ENCODE peak calls at places on chromosomes 5 and 9, in five cellular contexts. One of them, this sample, is unnamed.

GRCh38 chr9:134099123-134099761 is 31.4 kb upstream of the BRD3 start:
- DNase-seq in AG09309: no peak
- DNase-seq in tibial nerve: no peak
- DNase-seq in PC-9: peak
- DNase-seq in mammary epithelial cell: peak
- DNase-seq in this sample: no peak

GRCh38 chr9:125995706-125996105 is 248.5 kb downstream of the PBX3 start:
- DNase-seq in AG09309: no peak
- DNase-seq in tibial nerve: no peak
- DNase-seq in PC-9: no peak
- DNase-seq in mammary epithelial cell: no peak
- DNase-seq in this sample: no peak

GRCh38 chr5:175707751-175708375 is 50.0 kb downstream of the HRH2 start:
- DNase-seq in AG09309: no peak
- DNase-seq in tibial nerve: no peak
- DNase-seq in PC-9: no peak
- DNase-seq in mammary epithelial cell: no peak
- DNase-seq in this sample: no peak

GRCh38 chr9:93652604-93653592 is 76.5 kb downstream of the PHF2 start:
- DNase-seq in AG09309: no peak
- DNase-seq in tibial nerve: no peak
- DNase-seq in PC-9: no peak
- DNase-seq in mammary epithelial cell: no peak
- DNase-seq in this sample: no peak

GRCh38 chr5:119323630-119324000 is 32.2 kb upstream of the TNFAIP8 start:
- DNase-seq in AG09309: no peak
- DNase-seq in tibial nerve: no peak
- DNase-seq in PC-9: peak
- DNase-seq in mammary epithelial cell: peak
- DNase-seq in this sample: no peak

GRCh38 chr5:142871056-142871879 is 101.1 kb downstream of the ARHGAP26 start:
- DNase-seq in AG09309: no peak
- DNase-seq in tibial nerve: no peak
- DNase-seq in PC-9: no peak
- DNase-seq in mammary epithelial cell: peak
- DNase-seq in this sample: no peak

GRCh38 chr5:90802695-90803317 is 244.2 kb downstream of the ADGRV1 start:
- DNase-seq in AG09309: no peak
- DNase-seq in tibial nerve: no peak
- DNase-seq in PC-9: peak
- DNase-seq in mammary epithelial cell: peak
- DNase-seq in this sample: no peak

GRCh38 chr5:176863041-176863764 is 35.9 kb downstream of the HK3 start:
- DNase-seq in AG09309: no peak
- DNase-seq in tibial nerve: no peak
- DNase-seq in PC-9: no peak
- DNase-seq in mammary epithelial cell: no peak
- DNase-seq in this sample: no peak

GRCh38 chr9:124281934-124282351 is 24.2 kb downstream of the NEK6 start:
- DNase-seq in AG09309: no peak
- DNase-seq in tibial nerve: no peak
- DNase-seq in PC-9: no peak
- DNase-seq in mammary epithelial cell: no peak
- DNase-seq in this sample: no peak

GRCh38 chr5:118468085-118468484 is 520.3 kb downstream of the DTWD2 start:
- DNase-seq in AG09309: no peak
- DNase-seq in tibial nerve: no peak
- DNase-seq in PC-9: no peak
- DNase-seq in mammary epithelial cell: no peak
- DNase-seq in this sample: no peak

GRCh38 chr9:136996361-136997281 is at the start of gene CLIC3:
- DNase-seq in AG09309: no peak
- DNase-seq in tibial nerve: no peak
- DNase-seq in PC-9: peak
- DNase-seq in mammary epithelial cell: peak
- DNase-seq in this sample: no peak

GRCh38 chr9:123423036-123423640 is 67.1 kb downstream of the CRB2 start:
- DNase-seq in AG09309: no peak
- DNase-seq in tibial nerve: no peak
- DNase-seq in PC-9: no peak
- DNase-seq in mammary epithelial cell: no peak
- DNase-seq in this sample: no peak

GRCh38 chr5:95697781-95698681 is 15.2 kb upstream of the SPATA9 start:
- DNase-seq in AG09309: no peak
- DNase-seq in tibial nerve: no peak
- DNase-seq in PC-9: peak
- DNase-seq in mammary epithelial cell: no peak
- DNase-seq in this sample: no peak

GRCh38 chr9:131837316-131837715 is 97.4 kb upstream of the RAPGEF1 start:
- DNase-seq in AG09309: no peak
- DNase-seq in tibial nerve: no peak
- DNase-seq in PC-9: no peak
- DNase-seq in mammary epithelial cell: no peak
- DNase-seq in this sample: no peak

GRCh38 chr5:87229780-87230179 is 37.9 kb upstream of the RASA1 start:
- DNase-seq in AG09309: no peak
- DNase-seq in tibial nerve: no peak
- DNase-seq in PC-9: peak
- DNase-seq in mammary epithelial cell: peak
- DNase-seq in this sample: no peak

GRCh38 chr5:140631831-140632365 is 1.1 kb downstream of the CD14 start:
- DNase-seq in AG09309: no peak
- DNase-seq in tibial nerve: no peak
- DNase-seq in PC-9: no peak
- DNase-seq in mammary epithelial cell: no peak
- DNase-seq in this sample: no peak

GRCh38 chr5:79743846-79744605 is 54.4 kb downstream of the CMYA5 start:
- DNase-seq in AG09309: no peak
- DNase-seq in tibial nerve: no peak
- DNase-seq in PC-9: no peak
- DNase-seq in mammary epithelial cell: no peak
- DNase-seq in this sample: no peak

GRCh38 chr9:91240596-91240995 is 121.1 kb downstream of the AUH start:
- DNase-seq in AG09309: no peak
- DNase-seq in tibial nerve: no peak
- DNase-seq in PC-9: no peak
- DNase-seq in mammary epithelial cell: no peak
- DNase-seq in this sample: no peak

GRCh38 chr9:133242241-133242640 is 32.8 kb downstream of the ABO start:
- DNase-seq in AG09309: no peak
- DNase-seq in tibial nerve: no peak
- DNase-seq in PC-9: no peak
- DNase-seq in mammary epithelial cell: no peak
- DNase-seq in this sample: no peak

GRCh38 chr5:176458904-176459561 is 10.8 kb downstream of the FAF2 start:
- DNase-seq in AG09309: no peak
- DNase-seq in tibial nerve: no peak
- DNase-seq in PC-9: no peak
- DNase-seq in mammary epithelial cell: no peak
- DNase-seq in this sample: no peak

GRCh38 chr9:135614821-135615665 is 24.3 kb downstream of the GLT6D1 start:
- DNase-seq in AG09309: no peak
- DNase-seq in tibial nerve: no peak
- DNase-seq in PC-9: no peak
- DNase-seq in mammary epithelial cell: no peak
- DNase-seq in this sample: no peak

GRCh38 chr5:364497-364896 is 43.0 kb downstream of the AHRR start:
- DNase-seq in AG09309: no peak
- DNase-seq in tibial nerve: no peak
- DNase-seq in PC-9: no peak
- DNase-seq in mammary epithelial cell: no peak
- DNase-seq in this sample: no peak

GRCh38 chr9:111957856-111958631 is 61.4 kb downstream of the UGCG start:
- DNase-seq in AG09309: peak
- DNase-seq in tibial nerve: no peak
- DNase-seq in PC-9: peak
- DNase-seq in mammary epithelial cell: peak
- DNase-seq in this sample: no peak

GRCh38 chr5:133227082-133227481 is 175.3 kb downstream of the HSPA4 start:
- DNase-seq in AG09309: no peak
- DNase-seq in tibial nerve: no peak
- DNase-seq in PC-9: no peak
- DNase-seq in mammary epithelial cell: no peak
- DNase-seq in this sample: no peak

GRCh38 chr5:59591162-59591561 is 302.4 kb downstream of the PDE4D start:
- DNase-seq in AG09309: no peak
- DNase-seq in tibial nerve: no peak
- DNase-seq in PC-9: peak
- DNase-seq in mammary epithelial cell: peak
- DNase-seq in this sample: no peak

GRCh38 chr5:178419196-178419595 is 171.0 kb downstream of the COL23A1 start:
- DNase-seq in AG09309: no peak
- DNase-seq in tibial nerve: no peak
- DNase-seq in PC-9: no peak
- DNase-seq in mammary epithelial cell: no peak
- DNase-seq in this sample: no peak

DNA sequence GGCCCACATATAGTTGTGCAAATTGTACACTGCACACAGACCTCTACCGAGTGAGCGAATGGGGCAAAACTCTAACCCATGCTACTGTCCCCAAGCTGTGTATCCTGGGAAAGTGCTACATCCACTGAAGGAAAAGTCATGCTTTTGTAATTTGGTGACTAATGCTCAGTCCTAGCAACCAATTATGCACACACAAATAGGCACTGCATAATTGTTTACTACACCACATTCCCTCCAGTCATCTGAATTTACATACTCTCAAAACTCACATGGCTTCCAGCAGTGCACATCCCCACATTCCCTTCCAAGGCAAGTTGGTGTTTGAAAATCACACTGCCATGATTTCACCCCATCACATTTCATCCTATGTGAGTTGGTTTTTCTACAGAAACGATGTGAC is 125.9 kb upstream of the OSMR start:
- DNase-seq in AG09309: peak
- DNase-seq in tibial nerve: no peak
- DNase-seq in PC-9: peak
- DNase-seq in mammary epithelial cell: peak
- DNase-seq in this sample: no peak
- TF ChIP-seq CTCF in AG09309: no peak
- TF ChIP-seq CTCF in tibial nerve: no peak
- TF ChIP-seq CTCF in PC-9: no peak
- TF ChIP-seq CTCF in mammary epithelial cell: no peak
- TF ChIP-seq CTCF in this sample: no peak

DNA sequence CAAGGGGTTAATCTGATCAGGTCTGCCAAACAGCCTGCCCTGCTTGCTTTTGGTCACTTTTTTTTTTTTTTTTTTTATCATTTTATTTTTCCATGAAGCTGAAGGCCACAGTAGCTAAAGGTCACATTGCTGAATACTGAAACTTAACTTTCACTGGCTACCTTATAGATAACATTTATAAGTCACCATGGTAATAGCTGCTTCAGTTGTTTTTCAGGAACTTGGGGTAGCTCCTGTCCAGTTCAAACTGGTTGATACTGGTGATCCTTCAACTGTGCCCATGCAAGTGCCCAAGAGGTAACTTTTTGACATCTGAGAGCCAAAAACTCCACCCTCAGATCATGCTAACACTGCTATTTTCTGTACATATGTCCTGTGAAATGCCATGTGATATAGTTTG is 68.3 kb upstream of the RGS7BP start:
- DNase-seq in AG09309: no peak
- DNase-seq in tibial nerve: no peak
- DNase-seq in PC-9: no peak
- DNase-seq in mammary epithelial cell: no peak
- DNase-seq in this sample: no peak
- TF ChIP-seq CTCF in AG09309: no peak
- TF ChIP-seq CTCF in tibial nerve: no peak
- TF ChIP-seq CTCF in PC-9: no peak
- TF ChIP-seq CTCF in mammary epithelial cell: no peak
- TF ChIP-seq CTCF in this sample: no peak

GRCh38 chr9:34252016-34252415 is 73.2 kb downstream of the UBAP1 start:
- DNase-seq in AG09309: no peak
- DNase-seq in tibial nerve: no peak
- DNase-seq in PC-9: no peak
- DNase-seq in mammary epithelial cell: no peak
- DNase-seq in this sample: no peak

GRCh38 chr9:34254141-34254913 is 74.7 kb downstream of the KIF24 start:
- DNase-seq in AG09309: peak
- DNase-seq in tibial nerve: no peak
- DNase-seq in PC-9: peak
- DNase-seq in mammary epithelial cell: peak
- DNase-seq in this sample: no peak

GRCh38 chr9:34254966-34255825 is 73.9 kb downstream of the KIF24 start:
- DNase-seq in AG09309: no peak
- DNase-seq in tibial nerve: no peak
- DNase-seq in PC-9: no peak
- DNase-seq in mammary epithelial cell: no peak
- DNase-seq in this sample: no peak

GRCh38 chr9:34252670-34253459 is 74.0 kb downstream of the UBAP1 start:
- DNase-seq in AG09309: no peak
- DNase-seq in tibial nerve: peak
- DNase-seq in PC-9: no peak
- DNase-seq in mammary epithelial cell: no peak
- DNase-seq in this sample: peak

DNA sequence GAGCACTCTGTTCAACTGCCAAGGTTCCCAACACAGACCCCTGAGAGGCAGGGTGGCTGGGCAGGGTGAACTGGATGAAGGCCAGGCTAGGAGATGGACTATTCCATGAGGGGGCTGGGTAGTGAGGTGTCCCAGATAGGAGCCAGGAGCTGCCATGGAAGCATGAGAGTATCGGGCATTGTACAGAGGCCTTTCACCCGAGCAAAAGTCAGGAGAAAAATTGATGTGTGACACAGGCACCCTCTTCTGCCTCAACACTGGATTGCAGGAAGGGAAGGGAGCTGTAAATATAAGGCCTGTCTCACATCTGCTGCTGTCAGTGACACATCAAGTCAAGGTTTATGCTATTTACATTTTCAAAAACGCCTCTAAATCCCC is 74.6 kb downstream of the UBAP1 start:
- DNase-seq in AG09309: peak
- DNase-seq in tibial nerve: no peak
- DNase-seq in PC-9: no peak
- DNase-seq in mammary epithelial cell: peak
- DNase-seq in this sample: no peak
- TF ChIP-seq CTCF in AG09309: peak
- TF ChIP-seq CTCF in tibial nerve: peak
- TF ChIP-seq CTCF in PC-9: no peak
- TF ChIP-seq CTCF in mammary epithelial cell: peak
- TF ChIP-seq CTCF in this sample: no peak

GRCh38 chr9:65430221-65430620 is 145.2 kb upstream of the FOXD4L5 start:
- DNase-seq in AG09309: no peak
- DNase-seq in tibial nerve: no peak
- DNase-seq in PC-9: no peak
- DNase-seq in mammary epithelial cell: no peak
- DNase-seq in this sample: no peak
- TF ChIP-seq CTCF in AG09309: no peak
- TF ChIP-seq CTCF in tibial nerve: no peak
- TF ChIP-seq CTCF in PC-9: no peak
- TF ChIP-seq CTCF in mammary epithelial cell: no peak
- TF ChIP-seq CTCF in this sample: no peak